ENCODE peak calls at places on chromosomes 13 and 19, in four cellular contexts. Z is GM23338, J is cardiac muscle cell, K is psoas muscle. O is an unnamed sample. For H3K27me3, the result is how much of the 10 kb centered on the place peaks cover.

GRCh38 chr19:51094696-51095279 is 12.1 kb upstream of the KLK14 start:
- DNase-seq in Z (peak), K (no peak), J (peak), O (peak)

GRCh38 chr13:26971990-26972888 is 199.4 kb downstream of the USP12 start:
- DNase-seq in J (peak), K (no peak), Z (peak), O (peak)

GRCh38 chr13:41788552-41788951 is 172.4 kb downstream of the VWA8 start:
- DNase-seq in J (peak), Z (no peak), K (no peak), O (no peak)

GRCh38 chr19:10092648-10093294 is 6.7 kb downstream of the SHFL start:
- DNase-seq in J (no peak), K (no peak), Z (no peak), O (no peak)

GRCh38 chr19:39047076-39047475 is 14.7 kb upstream of the FBXO27 start:
- DNase-seq in K (no peak), Z (no peak), J (no peak), O (no peak)

GRCh38 chr13:77599351-77599750 is 63.8 kb downstream of the SCEL start:
- DNase-seq in Z (no peak), K (no peak), J (no peak), O (no peak)

GRCh38 chr13:45209229-45209628 is 8.4 kb upstream of the KCTD4 start:
- DNase-seq in K (no peak), Z (no peak), J (peak), O (no peak)

GRCh38 chr19:37654525-37654832 is 786 bp downstream of the ZFP30 start:
- DNase-seq in K (no peak), Z (peak), J (peak), O (no peak)

GRCh38 chr19:47707135-47707925 is 5.9 kb upstream of the EHD2 start:
- DNase-seq in Z (peak), K (peak), J (peak), O (peak)

GRCh38 chr19:2051771-2052704 is 994 bp upstream of the MKNK2 start:
- DNase-seq in Z (no peak), J (peak), K (peak), O (peak)

GRCh38 chr19:40542197-40542859 is 34.3 kb upstream of the SHKBP1 start:
- DNase-seq in J (peak), K (peak), Z (no peak), O (peak)

GRCh38 chr13:32056316-32056715 is 24.7 kb downstream of the FRY start:
- DNase-seq in J (no peak), Z (no peak), K (no peak), O (no peak)

GRCh38 chr13:85381082-85381481 is 418.1 kb downstream of the SLITRK6 start:
- DNase-seq in Z (no peak), K (no peak), J (no peak), O (no peak)

GRCh38 chr13:37959284-37959683 is 89.7 kb upstream of the TRPC4 start:
- DNase-seq in J (no peak), Z (no peak), K (no peak), O (no peak)

GRCh38 chr13:95438297-95438696 is 114.2 kb upstream of the CLDN10 start:
- DNase-seq in Z (no peak), K (no peak), J (peak), O (no peak)

GRCh38 chr19:35852029-35852780 is at the start of gene NPHS1:
- DNase-seq in Z (no peak), J (no peak), K (no peak), O (no peak)
- H3K27me3 ChIP-seq in Z (under half), J (under half), K (half or more), O (half or more)

GRCh38 chr19:55091955-55092354 is 16.3 kb downstream of the EPS8L1 start:
- DNase-seq in Z (peak), K (peak), J (no peak), O (no peak)
- H3K4me3 ChIP-seq in Z (peak), K (no peak), J (no peak), O (no peak)

DNA sequence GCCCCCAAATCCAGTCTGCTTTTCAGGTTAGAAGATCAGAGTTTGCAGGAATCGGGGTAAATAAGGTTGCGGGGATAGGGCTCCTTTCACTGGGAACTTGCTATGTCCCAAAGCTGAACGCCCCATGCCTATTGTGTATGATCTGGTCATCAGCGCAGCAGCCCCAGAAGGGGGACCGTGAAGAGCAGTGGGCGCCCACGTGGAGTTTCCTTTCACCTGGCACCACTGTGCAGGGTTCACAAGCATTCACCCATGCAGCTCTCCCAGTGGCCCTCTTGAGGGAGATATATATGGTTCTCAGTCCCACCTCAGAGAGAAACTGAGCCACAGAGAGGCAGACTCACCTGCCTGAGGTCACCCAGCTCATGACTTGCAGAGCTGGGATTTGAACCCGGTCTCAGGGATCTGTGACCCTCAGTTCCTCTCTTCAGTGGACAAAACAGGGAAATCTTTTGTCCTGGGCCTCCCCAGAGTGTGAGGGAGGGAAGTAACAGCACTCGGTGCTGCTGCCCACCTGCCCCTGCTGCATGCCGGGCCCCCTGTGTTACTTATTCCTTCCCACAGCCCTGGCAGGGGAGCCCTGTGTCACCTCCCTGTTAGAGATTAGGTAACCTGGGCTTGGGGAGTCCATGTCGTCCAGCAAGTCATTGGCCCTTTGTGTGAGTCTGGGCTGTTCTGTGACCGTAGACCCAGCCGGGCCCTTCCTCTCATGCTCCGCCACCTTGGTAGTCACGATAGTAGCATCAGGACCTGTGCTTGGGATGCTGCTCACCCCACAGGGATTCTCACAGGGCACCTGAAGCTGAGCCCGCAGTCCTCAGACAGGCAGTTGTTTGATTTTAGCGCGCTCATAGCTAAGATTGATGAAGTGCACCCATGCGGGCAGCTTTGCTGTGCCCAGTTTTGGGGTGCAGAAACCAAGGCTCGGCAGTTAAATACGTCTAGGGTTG is 27.9 kb downstream of the PPP5C start:
- DNase-seq in K (no peak), Z (no peak), J (no peak), O (no peak)
- H3K27ac ChIP-seq in K (peak), Z (peak), J (no peak), O (no peak)

DNA sequence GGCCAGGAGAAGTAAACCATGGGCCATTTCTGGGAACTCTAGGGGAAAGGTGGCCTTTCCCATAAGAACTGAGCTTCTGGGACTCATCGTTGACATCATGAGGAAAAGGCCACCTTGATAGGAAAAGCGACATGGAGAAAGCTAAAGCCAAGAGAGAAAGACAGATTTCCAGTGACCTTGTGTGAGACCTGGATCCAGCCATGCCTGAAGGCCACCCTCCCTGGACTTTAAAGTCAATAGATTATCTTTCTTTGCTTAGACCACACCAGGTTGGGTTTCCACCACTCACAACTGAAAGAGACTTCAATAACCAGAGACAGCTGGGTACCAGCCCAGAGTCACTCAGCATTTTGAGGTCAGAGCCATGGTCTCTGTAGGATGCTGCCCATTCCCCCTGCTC is 3.5 kb downstream of the CYP4F2 start:
- DNase-seq in K (no peak), Z (no peak), J (no peak), O (no peak)
- H3K27me3 ChIP-seq in K (under half), Z (under half), J (under half), O (under half)

GRCh38 chr19:4911786-4912672 is 2.7 kb downstream of the UHRF1 start:
- DNase-seq in Z (peak), J (peak), K (peak), O (peak)

GRCh38 chr19:4914736-4915501 is 5.6 kb downstream of the UHRF1 start:
- DNase-seq in Z (no peak), K (no peak), J (peak), O (peak)

GRCh38 chr19:4916292-4917082 is 7.2 kb downstream of the UHRF1 start:
- DNase-seq in K (no peak), Z (no peak), J (no peak), O (no peak)

GRCh38 chr19:4911314-4911713 is 2.0 kb downstream of the UHRF1 start:
- DNase-seq in K (no peak), J (peak), Z (no peak), O (no peak)

DNA sequence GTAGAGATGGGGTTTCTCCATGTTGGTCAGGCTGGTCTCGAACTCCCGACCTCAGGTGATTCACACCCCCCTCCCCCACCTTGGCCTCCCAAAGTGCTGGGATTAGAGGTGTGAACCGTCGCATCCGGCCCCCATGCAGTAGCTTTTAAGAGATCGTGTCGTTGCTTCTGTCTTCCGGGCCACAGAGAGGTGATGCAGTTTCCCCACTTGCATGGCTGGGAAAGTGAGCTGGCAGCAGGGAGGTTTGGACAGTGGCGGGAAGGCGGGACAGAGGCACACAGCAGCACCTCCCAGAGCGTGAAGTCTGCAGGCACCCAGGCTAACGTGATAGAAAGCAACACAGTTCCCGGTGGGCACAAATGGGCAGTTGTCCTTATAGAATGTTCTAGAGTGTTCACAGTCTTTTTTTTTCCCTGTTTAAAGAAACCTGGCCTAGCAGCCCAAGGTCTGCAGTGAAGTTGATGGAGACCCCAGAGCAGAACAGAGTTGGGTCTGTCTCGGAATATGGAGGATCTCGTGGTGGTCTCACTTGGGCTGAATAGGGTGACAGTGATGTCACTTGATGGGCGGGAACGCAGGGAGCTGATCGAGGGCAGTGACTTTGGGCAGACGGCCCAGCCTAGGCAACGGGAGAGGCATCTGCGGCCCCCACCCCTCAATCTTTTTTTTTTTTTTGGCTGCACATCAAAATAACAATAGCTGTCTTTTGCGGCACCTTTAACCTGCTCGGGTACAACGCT is 4.9 kb downstream of the UHRF1 start:
- DNase-seq in J (no peak), K (no peak), Z (no peak), O (no peak)
- H3K4me3 ChIP-seq in J (no peak), K (no peak), Z (no peak), O (peak)

GRCh38 chr13:39765801-39766463 is 110.5 kb downstream of the COG6 start:
- DNase-seq in J (peak), K (peak), Z (peak), O (peak)
- H3K27ac ChIP-seq in J (no peak), K (no peak), Z (no peak), O (no peak)